ENCODE peak calls at places on chromosomes 5 and 9, in nine cellular contexts. G is RWPE2, B is cardiac muscle cell, H is lung, J is SK-N-SH, R is H9, I is esophagus squamous epithelium, S is heart right ventricle, Z is vagina. U is an unnamed sample. For H3K27me3, the result is how much of the 10 kb centered on the place peaks cover.

GRCh38 chr5:10652151-10652550 is 88.3 kb downstream of the ANKRD33B start:
- DNase-seq in R (no peak), B (no peak), I (no peak), H (no peak), Z (no peak), S (no peak), G (peak), J (no peak), U (no peak)

GRCh38 chr5:20572560-20572959 is 584.6 kb upstream of the CDH18 start:
- DNase-seq in G (no peak), I (no peak), Z (no peak), H (no peak), S (no peak), B (peak), R (no peak), J (no peak), U (no peak)

GRCh38 chr5:149113669-149114068 is 27.6 kb upstream of the ABLIM3 start:
- DNase-seq in S (no peak), G (no peak), H (no peak), B (peak), Z (no peak), R (no peak), I (no peak), J (no peak), U (no peak)

GRCh38 chr9:135214054-135214640 is 126.7 kb downstream of the OLFM1 start:
- DNase-seq in H (no peak), B (no peak), I (no peak), Z (no peak), G (peak), R (no peak), S (no peak), J (peak), U (no peak)

GRCh38 chr9:16363073-16363781 is 507.2 kb downstream of the BNC2 start:
- DNase-seq in R (peak), I (no peak), H (no peak), Z (no peak), B (no peak), G (no peak), J (no peak), S (no peak), U (no peak)

GRCh38 chr9:132557159-132557558 is 25.2 kb upstream of the BARHL1 start:
- DNase-seq in H (no peak), I (no peak), S (no peak), Z (no peak), R (no peak), J (no peak), G (no peak), B (no peak), U (no peak)

GRCh38 chr5:6518298-6519057 is 69.8 kb downstream of the UBE2QL1 start:
- DNase-seq in S (no peak), I (no peak), B (no peak), G (no peak), J (no peak), H (no peak), R (no peak), Z (peak), U (no peak)

GRCh38 chr9:83130541-83130940 is 67.6 kb upstream of the RASEF start:
- DNase-seq in H (no peak), G (no peak), S (no peak), I (no peak), B (no peak), R (no peak), Z (no peak), J (no peak), U (no peak)

GRCh38 chr9:100394819-100395218 is 32.1 kb upstream of the MSANTD3 start:
- DNase-seq in H (no peak), G (no peak), R (no peak), Z (no peak), J (no peak), B (peak), S (no peak), I (no peak), U (no peak)

GRCh38 chr9:31916591-31917223 is 467.7 kb upstream of the ACO1 start:
- DNase-seq in R (peak), J (no peak), I (no peak), G (no peak), Z (no peak), S (no peak), B (no peak), H (no peak), U (no peak)

GRCh38 chr9:38687389-38687842 is 32.5 kb downstream of the FAM240B start:
- DNase-seq in R (peak), H (peak), I (no peak), S (no peak), B (peak), G (no peak), Z (no peak), J (no peak), U (no peak)

GRCh38 chr5:79871721-79872120 is 119.3 kb downstream of the MTX3 start:
- DNase-seq in H (no peak), J (no peak), I (no peak), S (no peak), B (no peak), G (no peak), R (no peak), Z (peak), U (no peak)

GRCh38 chr5:5145651-5146529 is 5.8 kb downstream of the ADAMTS16 start:
- DNase-seq in J (no peak), B (peak), Z (no peak), H (no peak), G (peak), R (no peak), S (no peak), I (no peak), U (no peak)

GRCh38 chr9:94973491-94973941 is 247.0 kb downstream of the AOPEP start:
- DNase-seq in I (no peak), B (peak), Z (no peak), G (no peak), R (no peak), J (no peak), H (no peak), S (peak), U (no peak)

GRCh38 chr5:136399512-136399911 is 34.2 kb upstream of the TRPC7 start:
- DNase-seq in J (no peak), H (no peak), G (no peak), S (no peak), R (no peak), Z (no peak), B (no peak), I (no peak), U (no peak)

GRCh38 chr5:31193591-31194457 is at the start of gene CDH6:
- DNase-seq in G (peak), I (no peak), S (peak), J (peak), B (peak), Z (no peak), R (peak), H (no peak), U (no peak)

GRCh38 chr5:3564136-3564535 is 31.5 kb upstream of the IRX1 start:
- DNase-seq in G (no peak), S (no peak), Z (no peak), J (no peak), B (no peak), I (no peak), R (no peak), H (no peak), U (no peak)

GRCh38 chr5:64497390-64497789 is 8.4 kb upstream of the RGS7BP start:
- DNase-seq in I (no peak), R (no peak), Z (no peak), H (no peak), S (no peak), G (no peak), J (no peak), B (peak), U (no peak)

GRCh38 chr5:31783246-31783645 is 144.3 kb downstream of the PDZD2 start:
- DNase-seq in G (no peak), Z (no peak), H (no peak), I (no peak), R (no peak), S (no peak), J (no peak), B (no peak), U (no peak)

GRCh38 chr5:57600321-57600720 is 117.7 kb upstream of the ACTBL2 start:
- DNase-seq in S (no peak), J (no peak), I (no peak), B (no peak), H (no peak), R (no peak), Z (no peak), G (no peak), U (no peak)

GRCh38 chr5:107472620-107473064 is 198.1 kb downstream of the EFNA5 start:
- DNase-seq in I (no peak), Z (no peak), R (peak), G (no peak), J (no peak), H (no peak), B (no peak), S (no peak), U (no peak)

GRCh38 chr9:136397643-136398042 is 2.3 kb downstream of the SNAPC4 start:
- DNase-seq in H (no peak), Z (no peak), I (no peak), B (no peak), J (no peak), S (no peak), R (no peak), G (no peak), U (no peak)

GRCh38 chr5:111935835-111936234 is 178.8 kb upstream of the NREP start:
- DNase-seq in B (no peak), H (no peak), R (no peak), I (no peak), G (no peak), S (no peak), Z (no peak), J (no peak), U (no peak)

GRCh38 chr9:91937031-91937430 is 13.0 kb downstream of the ROR2 start:
- DNase-seq in B (no peak), I (no peak), J (no peak), R (no peak), H (no peak), G (no peak), Z (no peak), S (no peak), U (no peak)

GRCh38 chr5:36240779-36241635 is 718 bp downstream of the NADK2 start:
- DNase-seq in J (peak), Z (no peak), H (peak), B (peak), I (peak), R (peak), G (peak), S (peak), U (no peak)

GRCh38 chr9:73151653-73152382 is at the start of gene ANXA1:
- DNase-seq in J (no peak), B (peak), H (no peak), Z (no peak), R (no peak), S (peak), G (no peak), I (no peak), U (no peak)

GRCh38 chr5:128736567-128736966 is 198.5 kb upstream of the FBN2 start:
- DNase-seq in J (no peak), R (no peak), S (no peak), G (no peak), H (no peak), Z (no peak), B (peak), I (no peak), U (peak)

DNA sequence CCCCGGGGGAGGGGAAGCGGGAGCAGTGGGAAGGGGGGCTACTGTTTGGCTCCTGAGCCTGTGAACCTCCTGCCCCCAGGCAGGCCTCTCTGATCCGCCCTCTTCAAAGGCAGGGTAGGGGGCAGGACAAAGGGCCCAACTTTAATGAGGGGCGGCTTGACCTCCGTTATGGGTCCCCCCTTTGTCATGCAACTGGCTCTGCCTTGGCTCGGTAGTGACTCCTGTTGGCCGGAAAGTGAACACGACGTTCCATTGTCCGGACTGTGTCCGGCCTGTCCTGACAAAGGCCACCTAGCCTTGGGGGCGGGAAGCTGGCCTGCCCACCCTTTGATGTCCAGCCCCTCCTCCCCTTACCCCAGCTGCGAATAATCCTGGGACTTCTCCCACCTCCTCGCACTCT is 1.3 kb downstream of the CDX1 start:
- DNase-seq in G (no peak), I (no peak), J (no peak), S (no peak), H (no peak), Z (no peak), R (peak), B (no peak), U (no peak)
- TF ChIP-seq CTCF in G (no peak), I (no peak), J (peak), S (no peak), H (no peak), Z (no peak), R (peak), B (no peak), U (no peak)

GRCh38 chr5:74504463-74504862 is 136.1 kb downstream of the ENC1 start:
- DNase-seq in Z (no peak), I (no peak), S (no peak), R (no peak), B (no peak), G (no peak), J (no peak), H (no peak), U (no peak)

GRCh38 chr5:74501674-74502478 is 138.7 kb downstream of the ENC1 start:
- DNase-seq in B (no peak), R (no peak), J (no peak), Z (no peak), H (no peak), G (no peak), I (no peak), S (no peak), U (no peak)

GRCh38 chr5:74502479-74502950 is 138.0 kb downstream of the ENC1 start:
- DNase-seq in B (no peak), G (no peak), R (no peak), I (no peak), H (no peak), Z (no peak), S (peak), J (no peak), U (no peak)

GRCh38 chr5:74507596-74507995 is 132.9 kb downstream of the ENC1 start:
- DNase-seq in J (peak), Z (no peak), H (no peak), G (no peak), B (no peak), I (no peak), R (no peak), S (no peak), U (no peak)

DNA sequence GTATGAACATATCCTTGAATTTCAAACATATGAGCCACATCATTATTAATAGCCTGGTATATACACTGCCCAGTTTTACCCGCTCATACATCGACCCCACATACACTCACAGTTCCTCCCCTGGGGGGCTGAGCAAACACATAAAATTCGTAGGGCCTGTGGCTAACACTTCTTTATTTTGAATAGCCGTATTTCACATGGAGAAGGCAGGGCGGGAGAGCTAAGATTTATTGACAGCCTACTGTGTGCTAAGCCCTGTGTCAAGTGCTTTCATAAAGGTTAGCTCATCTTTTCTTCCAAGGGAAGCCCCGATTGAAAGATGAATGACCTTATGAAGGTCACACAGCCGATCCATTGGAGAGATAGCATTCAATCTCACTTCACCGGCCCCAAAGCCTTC is 134.4 kb downstream of the ENC1 start:
- DNase-seq in S (no peak), B (no peak), H (no peak), Z (no peak), R (no peak), J (no peak), G (no peak), I (no peak), U (no peak)
- H3K27me3 ChIP-seq in S (under half), B (under half), H (under half), Z (under half), R (under half), J (under half), G (under half), I (under half), U (under half)

DNA sequence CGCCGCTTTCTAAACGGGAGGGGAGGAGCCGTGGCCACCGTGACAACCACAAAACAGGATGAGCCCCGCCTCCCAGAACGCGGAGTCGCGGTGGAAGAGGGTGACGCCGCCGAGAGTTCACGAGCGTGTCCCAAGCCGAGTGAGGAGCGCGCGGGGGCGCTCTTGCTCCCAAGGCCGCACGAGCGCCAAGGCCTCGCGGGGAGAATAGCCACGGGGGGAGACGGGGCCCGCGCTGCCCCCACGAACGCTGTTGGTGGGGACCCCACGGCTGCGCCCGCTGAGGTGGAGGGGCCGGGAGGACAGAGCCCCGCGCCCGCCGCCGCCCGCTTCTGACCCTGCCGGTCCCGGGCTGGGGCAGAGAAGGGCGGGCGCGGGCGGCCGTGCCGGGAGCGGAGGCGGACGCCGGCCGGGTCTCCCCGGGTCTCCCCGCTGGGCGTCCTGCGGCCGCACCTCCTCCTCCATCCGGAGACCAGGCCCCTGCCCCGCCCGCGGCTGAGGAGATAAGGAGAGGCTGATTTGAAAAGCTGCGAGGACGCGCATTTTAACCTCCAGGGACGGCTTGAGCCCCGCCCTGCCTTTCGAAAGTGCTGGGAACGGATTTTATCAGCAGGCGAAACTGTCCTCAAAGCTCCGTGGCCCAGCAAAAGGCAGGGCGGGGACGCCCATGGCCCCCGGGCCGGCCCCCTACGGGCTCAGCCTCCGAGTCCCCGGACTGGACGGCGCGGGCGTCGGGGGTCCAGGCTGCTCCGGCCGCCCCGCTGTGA is 3.8 kb upstream of the NKD2 start:
- DNase-seq in S (peak), J (peak), I (no peak), R (no peak), Z (no peak), G (peak), B (peak), H (peak), U (peak)
- TF ChIP-seq CTCF in S (peak), J (no peak), I (no peak), R (peak), Z (no peak), G (peak), B (peak), H (no peak), U (no peak)

GRCh38 chr5:50963647-50964584 is 297.5 kb downstream of the PARP8 start:
- DNase-seq in H (no peak), G (no peak), J (peak), Z (no peak), B (no peak), R (peak), I (no peak), S (no peak), U (no peak)
- H3K27me3 ChIP-seq in H (under half), G (under half), J (under half), Z (under half), B (half or more), R (half or more), I (half or more), S (half or more), U (under half)

DNA sequence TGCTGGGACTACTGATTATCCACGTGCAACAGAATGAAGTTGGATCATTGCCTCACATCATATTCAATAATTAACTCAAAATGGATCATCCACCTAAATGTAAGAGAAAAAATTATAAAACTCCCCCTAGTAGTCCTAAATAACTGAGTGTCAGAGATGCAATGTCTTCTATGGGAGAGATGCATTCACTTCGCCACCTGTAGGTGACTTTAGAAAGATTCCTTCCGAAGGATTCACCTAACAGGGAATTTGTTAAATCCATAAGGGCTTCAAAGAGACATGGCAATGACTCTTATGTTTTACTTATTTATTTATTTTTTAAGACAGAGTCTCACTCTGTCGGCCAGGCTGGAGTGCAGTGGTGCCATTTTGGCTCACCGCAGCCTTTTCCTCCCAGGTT is 526.0 kb downstream of the MTRR start:
- DNase-seq in B (no peak), Z (no peak), J (no peak), S (no peak), I (no peak), G (no peak), H (no peak), R (no peak), U (no peak)
- TF ChIP-seq CTCF in B (no peak), Z (no peak), J (no peak), S (no peak), I (no peak), G (peak), H (no peak), R (peak), U (no peak)

GRCh38 chr5:174720066-174720611 is 4.2 kb upstream of the MSX2 start:
- DNase-seq in B (no peak), I (no peak), J (no peak), S (no peak), Z (no peak), R (peak), H (no peak), G (no peak), U (no peak)
- H3K27me3 ChIP-seq in B (under half), I (half or more), J (under half), S (half or more), Z (under half), R (half or more), H (under half), G (half or more), U (under half)

GRCh38 chr5:119743927-119744326 is 114.6 kb downstream of the FAM170A start:
- DNase-seq in J (peak), B (peak), R (peak), G (no peak), S (no peak), I (no peak), Z (no peak), H (no peak), U (no peak)
- TF ChIP-seq CTCF in J (peak), B (peak), R (peak), G (peak), S (no peak), I (no peak), Z (no peak), H (no peak), U (no peak)

DNA sequence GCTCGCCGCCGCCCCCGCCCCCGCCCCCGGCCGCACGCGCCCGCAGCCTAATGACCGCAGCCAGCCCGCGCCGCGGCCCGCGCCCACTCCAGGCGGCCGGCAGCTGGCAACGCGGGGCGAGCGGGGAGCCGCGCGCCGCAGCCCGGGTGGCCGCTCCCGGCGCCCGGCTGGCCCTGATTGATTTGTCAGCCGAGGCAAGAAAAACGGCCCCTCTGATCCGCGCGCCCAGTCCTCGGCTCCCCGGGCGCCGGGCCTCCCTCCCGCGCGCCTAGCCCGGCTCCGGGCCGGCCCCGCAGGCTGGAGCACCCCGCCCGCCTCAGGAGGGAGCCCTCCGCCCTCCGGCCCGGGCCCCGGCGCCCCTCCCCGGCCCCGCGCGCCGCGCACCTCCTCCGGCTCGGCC is 11.9 kb upstream of the LHX2 start:
- DNase-seq in I (no peak), S (no peak), G (no peak), B (no peak), J (peak), H (no peak), R (no peak), Z (no peak), U (no peak)
- H3K27me3 ChIP-seq in I (half or more), S (half or more), G (half or more), B (half or more), J (half or more), H (under half), R (half or more), Z (under half), U (under half)